ENCODE peak calls at places on chromosomes 16 and 17, in six cellular contexts. S is HCT116, X is heart right ventricle, R is adrenal gland, P is heart left ventricle, I is tibial artery. M is an unnamed sample. For H3K27me3, the result is how much of the 10 kb centered on the place peaks cover.

GRCh38 chr17:35372846-35373531 is 432 bp downstream of the SLFN11 start:
- DNase-seq in S (no peak), X (no peak), R (no peak), P (no peak), I (no peak), M (peak)

GRCh38 chr16:66660422-66661209 is 35.9 kb downstream of the CMTM4 start:
- DNase-seq in S (no peak), X (peak), R (peak), P (peak), I (peak), M (peak)

GRCh38 chr16:65069090-65069489 is 52.8 kb downstream of the CDH11 start:
- DNase-seq in S (no peak), X (no peak), R (no peak), P (no peak), I (no peak), M (no peak)

GRCh38 chr17:76452102-76452645 is 778 bp downstream of the UBE2O start:
- DNase-seq in S (no peak), X (no peak), R (peak), P (no peak), I (no peak), M (peak)

GRCh38 chr17:74859439-74860228 is at the start of gene GRIN2C:
- DNase-seq in S (no peak), X (no peak), R (peak), P (no peak), I (no peak), M (no peak)

GRCh38 chr16:11877374-11877773 is 26.0 kb upstream of the RSL1D1 start:
- DNase-seq in S (no peak), X (no peak), R (no peak), P (no peak), I (no peak), M (no peak)

GRCh38 chr17:18248300-18248731 is 10.2 kb downstream of the FLII start:
- DNase-seq in S (no peak), X (peak), R (peak), P (no peak), I (peak), M (no peak)

GRCh38 chr17:66915204-66915611 is 49.3 kb upstream of the CACNG4 start:
- DNase-seq in S (peak), X (no peak), R (peak), P (no peak), I (no peak), M (no peak)

GRCh38 chr17:21201302-21201602 is 12.7 kb downstream of the TMEM11 start:
- DNase-seq in S (no peak), X (no peak), R (no peak), P (no peak), I (no peak), M (no peak)

GRCh38 chr16:22665048-22665797 is 148.7 kb upstream of the HS3ST2 start:
- DNase-seq in S (no peak), X (no peak), R (no peak), P (no peak), I (no peak), M (no peak)

GRCh38 chr17:37067555-37068111 is 118.9 kb downstream of the AATF start:
- DNase-seq in S (peak), X (no peak), R (peak), P (no peak), I (no peak), M (no peak)

GRCh38 chr16:69917739-69918138 is 33.4 kb upstream of the CLEC18A start:
- DNase-seq in S (no peak), X (peak), R (peak), P (no peak), I (peak), M (peak)

GRCh38 chr17:12673788-12674187 is 8.1 kb downstream of the MYOCD start:
- DNase-seq in S (no peak), X (no peak), R (no peak), P (no peak), I (no peak), M (no peak)

GRCh38 chr16:31502981-31503380 is 5.2 kb downstream of the RUSF1 start:
- DNase-seq in S (no peak), X (no peak), R (no peak), P (no peak), I (no peak), M (no peak)

GRCh38 chr17:81004336-81005015 is 12.8 kb downstream of the CHMP6 start:
- DNase-seq in S (no peak), X (no peak), R (no peak), P (no peak), I (no peak), M (no peak)

GRCh38 chr17:14211778-14212177 is 24.9 kb downstream of the CDRT15 start:
- DNase-seq in S (no peak), X (no peak), R (peak), P (peak), I (no peak), M (peak)

GRCh38 chr17:34797724-34798123 is 163.5 kb downstream of the CCT6B start:
- DNase-seq in S (no peak), X (no peak), R (peak), P (no peak), I (no peak), M (no peak)

GRCh38 chr16:30418350-30419181 is 11.2 kb downstream of the ZNF771 start:
- DNase-seq in S (no peak), X (no peak), R (no peak), P (no peak), I (no peak), M (no peak)

GRCh38 chr17:28115046-28115445 is 72.6 kb downstream of the NLK start:
- DNase-seq in S (no peak), X (no peak), R (no peak), P (no peak), I (no peak), M (no peak)

GRCh38 chr17:30556374-30557332 is 79.4 kb downstream of the GOSR1 start:
- DNase-seq in S (no peak), X (no peak), R (no peak), P (no peak), I (peak), M (no peak)

GRCh38 chr17:74514632-74515035 is 16.6 kb downstream of the CD300LB start:
- DNase-seq in S (no peak), X (no peak), R (peak), P (no peak), I (no peak), M (no peak)

GRCh38 chr17:30095507-30096244 is 20.9 kb upstream of the NSRP1 start:
- DNase-seq in S (peak), X (no peak), R (peak), P (no peak), I (no peak), M (no peak)

GRCh38 chr16:54318941-54319340 is 32.4 kb upstream of the IRX3 start:
- DNase-seq in S (no peak), X (no peak), R (no peak), P (no peak), I (no peak), M (no peak)

GRCh38 chr16:20094157-20094556 is 20.5 kb upstream of the GPR139 start:
- DNase-seq in S (no peak), X (no peak), R (no peak), P (no peak), I (no peak), M (no peak)

GRCh38 chr16:77246160-77246559 is 47.0 kb downstream of the SYCE1L start:
- DNase-seq in S (no peak), X (no peak), R (no peak), P (no peak), I (no peak), M (no peak)

GRCh38 chr17:6509295-6509771 is 47.0 kb downstream of the PITPNM3 start:
- DNase-seq in S (no peak), X (no peak), R (peak), P (no peak), I (peak), M (no peak)

GRCh38 chr16:17607075-17607509 is 136.3 kb upstream of the XYLT1 start:
- DNase-seq in S (no peak), X (no peak), R (no peak), P (no peak), I (no peak), M (no peak)

GRCh38 chr17:35890774-35891155 is 10.6 kb upstream of the CCL5 start:
- DNase-seq in S (no peak), X (no peak), R (peak), P (no peak), I (no peak), M (no peak)

GRCh38 chr16:47311738-47312505 is 148.9 kb downstream of the ITFG1 start:
- DNase-seq in S (peak), X (no peak), R (no peak), P (no peak), I (no peak), M (no peak)

GRCh38 chr17:42980766-42981397 is 517 bp downstream of the RUNDC1 start:
- DNase-seq in S (peak), X (peak), R (peak), P (peak), I (no peak), M (peak)

GRCh38 chr17:4162775-4163498 is 19.9 kb downstream of the CYB5D2 start:
- DNase-seq in S (no peak), X (no peak), R (peak), P (no peak), I (no peak), M (no peak)

GRCh38 chr17:12983986-12984932 is 33.6 kb downstream of the ELAC2 start:
- DNase-seq in S (no peak), X (peak), R (peak), P (peak), I (no peak), M (no peak)

GRCh38 chr17:73478768-73479424 is 165.3 kb downstream of the SDK2 start:
- DNase-seq in S (no peak), X (no peak), R (no peak), P (no peak), I (no peak), M (no peak)

GRCh38 chr16:57627184-57627871 is 1.1 kb upstream of the ADGRG1 start:
- DNase-seq in S (no peak), X (no peak), R (peak), P (no peak), I (no peak), M (peak)

GRCh38 chr16:57629516-57630401 is 1.3 kb downstream of the ADGRG1 start:
- DNase-seq in S (no peak), X (no peak), R (no peak), P (no peak), I (no peak), M (peak)

GRCh38 chr16:57628782-57629181 is 352 bp downstream of the ADGRG1 start:
- DNase-seq in S (no peak), X (no peak), R (no peak), P (no peak), I (no peak), M (no peak)

GRCh38 chr16:57626420-57627170 is 1.8 kb upstream of the ADGRG1 start:
- DNase-seq in S (no peak), X (no peak), R (no peak), P (no peak), I (no peak), M (peak)

DNA sequence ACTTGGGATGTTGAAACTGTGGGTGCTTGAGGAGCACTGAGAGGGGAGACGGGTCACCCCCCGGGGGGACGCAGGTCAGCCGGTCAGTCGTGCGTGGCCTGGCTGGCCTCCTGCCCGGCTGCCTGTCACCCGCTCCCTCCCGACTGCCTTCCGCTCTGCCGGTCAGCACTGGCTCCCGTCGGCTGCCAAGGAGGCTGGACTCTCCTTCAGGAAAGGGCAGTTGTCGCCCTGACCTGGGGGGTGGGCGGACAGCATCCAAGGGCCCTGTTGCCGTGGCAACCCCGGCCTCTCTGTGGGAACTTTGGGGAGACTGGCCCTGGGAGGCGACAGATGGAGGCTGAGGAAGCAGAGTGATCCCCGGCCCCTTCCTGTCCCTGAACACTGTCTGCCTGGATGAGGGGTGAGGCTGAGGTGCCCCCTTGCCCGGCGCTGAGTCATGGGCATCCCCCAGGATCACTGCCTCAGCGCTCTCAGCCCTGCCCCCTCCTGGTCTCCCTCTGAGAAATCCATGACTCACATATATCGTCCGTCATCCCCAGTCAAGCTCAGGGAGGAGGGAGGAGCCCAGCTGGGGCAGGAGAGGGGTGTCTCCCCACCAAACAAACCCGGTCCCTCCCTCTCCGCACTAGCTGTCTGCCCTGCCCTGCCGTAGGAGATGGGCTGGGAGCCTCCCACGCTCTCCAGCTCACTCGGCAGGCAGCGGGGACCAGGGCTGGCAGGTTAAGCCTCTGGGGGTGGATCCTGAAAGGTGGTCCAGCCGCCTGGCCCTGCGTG is at the start of gene ADGRG1:
- DNase-seq in S (peak), X (peak), R (peak), P (peak), I (peak), M (peak)
- H3K4me3 ChIP-seq in S (peak), X (peak), R (no peak), P (peak), I (peak), M (peak)

GRCh38 chr16:3149630-3150345 is 15.0 kb downstream of the ZNF213 start:
- DNase-seq in S (no peak), X (peak), R (peak), P (peak), I (peak), M (peak)
- H3K27me3 ChIP-seq in S (under half), X (under half), R (under half), P (under half), I (under half), M (under half)

GRCh38 chr17:19464033-19465026 is 53.3 kb downstream of the RNF112 start:
- DNase-seq in S (no peak), X (no peak), R (peak), P (no peak), I (peak), M (no peak)
- H3K27ac ChIP-seq in S (no peak), X (no peak), R (no peak), P (no peak), I (no peak), M (peak)

DNA sequence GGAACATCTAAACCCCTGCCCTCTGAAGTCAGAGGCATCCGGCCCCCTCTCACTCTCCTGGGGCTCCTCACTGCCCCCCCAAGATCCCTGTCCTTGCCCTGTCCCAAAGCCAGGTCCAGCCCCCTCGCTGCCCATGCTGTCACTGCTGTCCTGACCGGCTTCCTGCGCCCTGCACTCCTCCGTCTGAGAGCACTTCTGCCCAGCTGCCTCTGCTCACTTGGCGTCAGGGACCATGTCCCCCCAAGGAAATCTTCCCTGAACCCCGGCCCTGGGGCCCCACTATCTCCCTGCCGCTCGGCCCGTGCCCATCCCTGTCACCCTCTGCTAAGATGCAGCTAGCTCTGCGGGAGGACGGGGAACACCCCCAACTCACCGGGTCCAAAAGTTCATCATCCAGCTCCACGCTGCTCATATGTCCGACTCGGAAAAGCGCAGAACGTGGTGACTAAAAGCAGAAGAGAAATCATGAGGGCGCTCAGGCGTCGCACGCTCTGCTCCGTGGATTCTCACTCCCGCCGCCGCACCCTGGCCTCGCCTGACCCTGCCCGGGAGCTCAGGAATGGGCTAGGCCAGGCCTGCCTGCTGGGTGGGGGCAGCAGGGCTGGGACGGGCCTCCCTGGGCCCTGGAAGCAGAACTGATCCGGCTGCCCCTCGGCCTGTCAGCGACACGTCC is 9.8 kb downstream of the CLCN7 start:
- DNase-seq in S (no peak), X (no peak), R (no peak), P (peak), I (no peak), M (peak)
- H3K4me3 ChIP-seq in S (no peak), X (no peak), R (no peak), P (no peak), I (no peak), M (no peak)

GRCh38 chr16:88993946-88994600 is 17.1 kb upstream of the CBFA2T3 start:
- DNase-seq in S (no peak), X (no peak), R (no peak), P (no peak), I (no peak), M (peak)

GRCh38 chr16:88993006-88993787 is 16.2 kb upstream of the CBFA2T3 start:
- DNase-seq in S (no peak), X (no peak), R (no peak), P (no peak), I (no peak), M (peak)

GRCh38 chr16:88991813-88992350 is 14.9 kb upstream of the CBFA2T3 start:
- DNase-seq in S (no peak), X (no peak), R (no peak), P (peak), I (no peak), M (no peak)

GRCh38 chr16:88994704-88995103 is 17.7 kb upstream of the CBFA2T3 start:
- DNase-seq in S (no peak), X (no peak), R (no peak), P (no peak), I (no peak), M (peak)

GRCh38 chr16:88992351-88993005 is 15.5 kb upstream of the CBFA2T3 start:
- DNase-seq in S (no peak), X (no peak), R (no peak), P (peak), I (no peak), M (no peak)
- H3K27me3 ChIP-seq in S (under half), X (half or more), R (under half), P (half or more), I (under half), M (under half)

DNA sequence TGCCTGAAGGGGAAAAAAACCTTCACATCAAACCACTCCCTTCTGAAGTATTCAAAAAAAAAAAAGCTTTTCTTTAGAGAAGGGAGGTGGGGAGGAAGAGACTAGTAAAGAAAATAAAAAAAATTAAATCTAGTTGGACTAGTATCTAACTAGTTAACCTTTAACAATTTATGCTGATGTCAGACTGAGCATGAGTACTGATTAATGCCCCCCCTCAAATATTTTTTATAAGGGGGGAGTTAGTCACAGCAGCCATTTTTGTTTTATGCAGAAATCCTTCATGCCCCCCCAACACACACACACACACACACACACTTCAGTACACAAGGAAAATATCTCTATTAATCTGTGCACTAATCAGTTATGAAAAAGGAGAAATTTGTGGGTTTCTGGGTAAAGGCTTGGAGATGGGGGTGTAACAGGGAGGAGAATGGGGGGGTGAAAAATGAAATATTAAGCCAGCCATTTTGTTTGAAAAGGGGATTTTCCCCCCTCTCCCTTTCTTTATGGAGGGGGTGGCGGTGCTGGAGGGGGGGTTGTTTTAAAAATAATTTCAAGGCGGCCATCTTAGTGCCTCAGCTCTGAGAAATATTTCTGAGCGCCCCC is 4.7 kb upstream of the CHD3 start:
- DNase-seq in S (no peak), X (no peak), R (no peak), P (no peak), I (no peak), M (no peak)
- H3K27ac ChIP-seq in S (no peak), X (peak), R (peak), P (peak), I (peak), M (peak)

M was measured in left lung.